ENCODE peak calls at places on chromosomes 7 and 10, in six cellular contexts. V, W, P, N, C and Z are unnamed samples. For H3K4me1, the result is how much of the 10 kb centered on the place peaks cover.

GRCh38 chr10:3737811-3738311 is 47.1 kb downstream of the KLF6 start:
- DNase-seq in V (no peak), W (no peak), P (no peak), N (no peak), C (no peak), Z (no peak)

GRCh38 chr10:129934196-129934925 is 29.7 kb downstream of the EBF3 start:
- DNase-seq in V (peak), W (no peak), P (peak), N (no peak), C (no peak), Z (no peak)

GRCh38 chr7:101833799-101834198 is 16.4 kb downstream of the CUX1 start:
- DNase-seq in V (peak), W (no peak), P (no peak), N (no peak), C (no peak), Z (no peak)

GRCh38 chr10:108515821-108516220 is 1351.3 kb upstream of the SORCS1 start:
- DNase-seq in V (no peak), W (no peak), P (no peak), N (no peak), C (no peak), Z (no peak)

GRCh38 chr10:119031496-119032059 is 2.1 kb downstream of the NANOS1 start:
- DNase-seq in V (no peak), W (no peak), P (no peak), N (no peak), C (no peak), Z (peak)

GRCh38 chr10:100009283-100009792 is 409 bp downstream of the DNMBP start:
- DNase-seq in V (no peak), W (no peak), P (peak), N (peak), C (peak), Z (peak)

GRCh38 chr10:43205681-43206390 is 61.0 kb downstream of the RASGEF1A start:
- DNase-seq in V (peak), W (no peak), P (peak), N (no peak), C (no peak), Z (no peak)

GRCh38 chr7:77459311-77459726 is 43.2 kb upstream of the GSAP start:
- DNase-seq in V (no peak), W (no peak), P (no peak), N (peak), C (peak), Z (no peak)

GRCh38 chr7:158827411-158828342 is 1.6 kb downstream of the ESYT2 start:
- DNase-seq in V (no peak), W (peak), P (no peak), N (peak), C (no peak), Z (no peak)

GRCh38 chr10:11210211-11210922 is 192.7 kb downstream of the CELF2 start:
- DNase-seq in V (no peak), W (no peak), P (no peak), N (no peak), C (no peak), Z (no peak)

GRCh38 chr7:151206914-151207313 is 3.4 kb downstream of the H2BK1 start:
- DNase-seq in V (no peak), W (no peak), P (no peak), N (no peak), C (no peak), Z (no peak)

GRCh38 chr7:151624246-151624928 is 104.7 kb upstream of the RHEB start:
- DNase-seq in V (no peak), W (no peak), P (no peak), N (no peak), C (no peak), Z (no peak)

GRCh38 chr10:103054621-103055020 is 136.5 kb downstream of the CNNM2 start:
- DNase-seq in V (no peak), W (no peak), P (no peak), N (no peak), C (no peak), Z (no peak)

GRCh38 chr10:13550813-13551212 is 22.0 kb upstream of the BEND7 start:
- DNase-seq in V (no peak), W (no peak), P (no peak), N (no peak), C (no peak), Z (no peak)

GRCh38 chr10:61565819-61566560 is 96.7 kb upstream of the CABCOCO1 start:
- DNase-seq in V (no peak), W (no peak), P (no peak), N (no peak), C (no peak), Z (no peak)

GRCh38 chr7:129210256-129210988 is 14.4 kb upstream of the AHCYL2 start:
- DNase-seq in V (peak), W (no peak), P (peak), N (peak), C (peak), Z (peak)

GRCh38 chr7:99201027-99201426 is 6.9 kb downstream of the KPNA7 start:
- DNase-seq in V (no peak), W (peak), P (no peak), N (peak), C (no peak), Z (no peak)

GRCh38 chr7:31029251-31029650 is 22.9 kb upstream of the ADCYAP1R1 start:
- DNase-seq in V (no peak), W (no peak), P (no peak), N (no peak), C (no peak), Z (no peak)

GRCh38 chr7:142012825-142013506 is 17.3 kb downstream of the MGAM start:
- DNase-seq in V (no peak), W (no peak), P (no peak), N (peak), C (no peak), Z (no peak)

GRCh38 chr7:3289996-3290395 is 11.1 kb upstream of the SDK1 start:
- DNase-seq in V (no peak), W (peak), P (no peak), N (no peak), C (no peak), Z (peak)

GRCh38 chr10:52443419-52444388 is 129.6 kb downstream of the DKK1 start:
- DNase-seq in V (no peak), W (peak), P (no peak), N (peak), C (peak), Z (no peak)

GRCh38 chr7:1679326-1679965 is 9.4 kb downstream of the ELFN1 start:
- DNase-seq in V (peak), W (no peak), P (no peak), N (no peak), C (no peak), Z (no peak)

GRCh38 chr10:6877351-6878066 is 297.4 kb upstream of the PRKCQ start:
- DNase-seq in V (no peak), W (no peak), P (no peak), N (no peak), C (no peak), Z (peak)

GRCh38 chr10:101839421-101840063 is 4.1 kb downstream of the KCNIP2 start:
- DNase-seq in V (peak), W (no peak), P (peak), N (no peak), C (no peak), Z (no peak)

GRCh38 chr10:11921800-11922387 is 98.7 kb downstream of the PROSER2 start:
- DNase-seq in V (no peak), W (no peak), P (no peak), N (no peak), C (no peak), Z (no peak)

GRCh38 chr7:8389898-8390642 is 43.3 kb upstream of the NXPH1 start:
- DNase-seq in V (no peak), W (no peak), P (no peak), N (peak), C (no peak), Z (peak)

GRCh38 chr10:96747734-96748550 is 27.6 kb upstream of the PIK3AP1 start:
- DNase-seq in V (no peak), W (no peak), P (no peak), N (no peak), C (peak), Z (no peak)

GRCh38 chr7:17307033-17307432 is 8.6 kb downstream of the AHR start:
- DNase-seq in V (no peak), W (no peak), P (no peak), N (no peak), C (peak), Z (no peak)
- H3K4me1 ChIP-seq in V (under half), W (under half), P (under half), N (half or more), C (half or more), Z (under half)

DNA sequence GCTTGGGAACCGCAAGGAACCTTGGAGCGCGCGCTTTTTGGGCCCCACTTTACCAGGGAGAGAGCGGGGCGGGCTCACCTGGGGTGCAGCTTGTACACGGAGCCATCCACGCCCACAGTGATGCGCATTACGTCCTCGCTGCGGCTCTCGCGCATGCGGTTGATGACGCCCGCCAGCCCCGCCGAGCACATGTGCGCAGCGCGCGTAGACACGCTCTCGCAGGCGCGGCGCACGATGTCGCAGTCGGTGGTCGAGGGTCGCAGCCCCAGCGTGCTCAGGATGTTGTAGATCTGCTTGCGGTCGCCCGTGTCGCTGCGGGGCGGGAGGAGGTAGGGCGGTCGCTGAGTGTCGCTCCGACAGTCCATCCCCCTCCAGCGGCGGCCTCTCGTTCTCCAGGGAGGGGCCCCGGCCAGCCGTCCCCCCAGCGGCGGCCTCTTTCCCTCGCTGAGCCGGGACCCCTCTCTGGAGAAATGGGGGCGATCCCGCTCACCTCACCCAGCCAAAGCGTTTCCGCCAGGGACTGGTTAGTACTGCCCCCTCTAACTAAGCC is 4.4 kb upstream of the MYL7 start:
- DNase-seq in V (peak), W (no peak), P (no peak), N (no peak), C (no peak), Z (no peak)
- H3K4me3 ChIP-seq in V (peak), W (peak), P (peak), N (no peak), C (no peak), Z (no peak)

GRCh38 chr10:98267069-98267893 is 713 bp downstream of the LOXL4 start:
- DNase-seq in V (no peak), W (no peak), P (no peak), N (no peak), C (no peak), Z (no peak)
- H3K27ac ChIP-seq in V (peak), W (no peak), P (no peak), N (peak), C (peak), Z (peak)

DNA sequence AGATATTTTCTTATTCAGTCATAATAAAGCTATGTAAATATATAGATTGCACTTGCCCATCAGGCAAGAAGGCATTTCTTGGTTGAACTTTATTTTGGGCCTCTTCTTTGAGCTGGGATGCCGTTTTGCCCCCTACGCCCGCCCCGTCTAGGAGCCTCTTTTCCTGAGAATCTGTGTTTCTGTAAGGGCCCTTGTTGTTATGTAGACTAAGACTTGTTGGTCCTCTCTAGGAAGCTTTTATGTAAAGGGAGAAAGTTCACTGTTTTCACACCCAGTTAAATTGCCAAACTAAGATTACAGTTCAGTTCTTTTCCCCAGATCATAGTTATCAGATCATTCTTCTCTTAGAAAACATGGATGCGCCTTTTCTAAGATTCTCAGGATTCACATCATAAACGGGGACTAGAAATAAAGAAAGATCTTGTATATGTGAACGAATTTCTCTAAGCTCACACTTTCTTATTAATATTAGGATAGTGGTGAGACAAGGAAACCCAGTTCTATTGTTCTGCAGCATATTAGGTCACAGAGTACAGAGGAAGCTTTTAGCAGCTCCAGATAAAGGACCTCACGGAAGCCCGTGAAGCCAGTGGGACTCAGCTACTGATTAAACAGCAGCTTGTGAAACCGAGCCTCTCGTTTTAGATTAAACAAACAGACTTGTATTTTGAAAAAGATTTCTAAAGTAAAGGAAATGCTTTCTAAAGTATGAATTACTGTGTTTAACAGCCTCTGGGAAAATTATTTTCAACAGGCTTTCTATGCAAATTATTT is 3.8 kb downstream of the LMTK2 start:
- DNase-seq in V (no peak), W (no peak), P (peak), N (peak), C (peak), Z (no peak)
- H3K4me1 ChIP-seq in V (under half), W (under half), P (under half), N (under half), C (half or more), Z (under half)

GRCh38 chr10:124754227-124754626 is 10.0 kb upstream of the FAM53B start:
- DNase-seq in V (no peak), W (no peak), P (no peak), N (no peak), C (no peak), Z (no peak)
- H3K4me3 ChIP-seq in V (no peak), W (no peak), P (no peak), N (no peak), C (no peak), Z (no peak)

GRCh38 chr7:148939128-148939747 is 55.1 kb upstream of the EZH2 start:
- DNase-seq in V (no peak), W (no peak), P (no peak), N (no peak), C (no peak), Z (no peak)

GRCh38 chr7:148944935-148945934 is 61.1 kb upstream of the EZH2 start:
- DNase-seq in V (no peak), W (peak), P (no peak), N (peak), C (no peak), Z (no peak)

GRCh38 chr7:148935451-148935850 is 51.4 kb upstream of the EZH2 start:
- DNase-seq in V (no peak), W (no peak), P (no peak), N (no peak), C (no peak), Z (no peak)

GRCh38 chr7:148941598-148942280 is 57.6 kb upstream of the EZH2 start:
- DNase-seq in V (peak), W (peak), P (peak), N (peak), C (peak), Z (peak)

GRCh38 chr7:148940702-148941597 is 56.9 kb upstream of the EZH2 start:
- DNase-seq in V (peak), W (peak), P (peak), N (peak), C (peak), Z (peak)
- H3K27ac ChIP-seq in V (peak), W (peak), P (peak), N (peak), C (peak), Z (peak)

DNA sequence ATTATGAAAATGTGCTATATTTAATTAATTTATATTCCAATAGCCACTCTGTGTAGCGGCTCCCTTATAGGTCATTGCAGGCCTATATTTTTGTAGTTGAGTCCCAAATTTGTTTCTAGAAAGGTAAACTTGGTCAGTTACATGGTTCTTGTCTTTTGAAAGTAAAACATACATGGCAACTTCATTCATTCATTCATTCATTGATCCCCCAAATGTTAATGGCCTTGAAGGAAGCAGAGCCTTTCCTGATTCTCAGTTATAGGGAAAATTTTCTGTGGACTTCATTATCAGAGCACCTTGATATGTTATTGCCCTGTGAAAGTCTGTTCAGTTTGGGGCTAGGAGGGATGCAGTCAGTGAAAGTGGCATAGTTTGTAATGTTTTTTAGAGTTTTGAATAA is 2.9 kb downstream of the BLVRA start:
- DNase-seq in V (no peak), W (no peak), P (no peak), N (no peak), C (no peak), Z (no peak)
- H3K4me1 ChIP-seq in V (under half), W (under half), P (under half), N (half or more), C (half or more), Z (under half)